ENCODE peak calls at places on chromosomes 11 and 22, in five cellular contexts. A is body of pancreas, D is K562, Q is esophagus squamous epithelium, V is transverse colon. C is an unnamed sample.

GRCh38 chr11:15158351-15159015 is 43.8 kb downstream of the INSC start:
- DNase-seq in A (no peak), D (no peak), Q (no peak), V (no peak), C (peak)

GRCh38 chr22:29375436-29376076 is 12.8 kb downstream of the AP1B1 start:
- DNase-seq in A (no peak), D (no peak), Q (no peak), V (no peak), C (no peak)

GRCh38 chr11:134358165-134358852 is 26.5 kb downstream of the GLB1L2 start:
- DNase-seq in A (no peak), D (no peak), Q (no peak), V (no peak), C (no peak)

GRCh38 chr11:118883368-118884071 is at the start of gene CXCR5:
- DNase-seq in A (no peak), D (no peak), Q (no peak), V (peak), C (no peak)

GRCh38 chr11:58394195-58394594 is 12.5 kb downstream of the OR5B3 start:
- DNase-seq in A (no peak), D (no peak), Q (no peak), V (no peak), C (peak)

GRCh38 chr22:27892064-27892463 is 27.0 kb downstream of the PITPNB start:
- DNase-seq in A (no peak), D (no peak), Q (no peak), V (no peak), C (no peak)

GRCh38 chr11:1881442-1882264 is 10.0 kb downstream of the PRR33 start:
- DNase-seq in A (no peak), D (no peak), Q (no peak), V (no peak), C (no peak)

GRCh38 chr11:57180964-57181363 is 789 bp upstream of the LRRC55 start:
- DNase-seq in A (no peak), D (no peak), Q (no peak), V (no peak), C (no peak)

GRCh38 chr11:16777576-16777975 is 39.1 kb downstream of the C11orf58 start:
- DNase-seq in A (no peak), D (no peak), Q (no peak), V (no peak), C (no peak)

GRCh38 chr11:9074338-9075029 is 16.9 kb downstream of the SCUBE2 start:
- DNase-seq in A (no peak), D (no peak), Q (no peak), V (no peak), C (no peak)

GRCh38 chr22:43497956-43498855 is 86.4 kb downstream of the MPPED1 start:
- DNase-seq in A (no peak), D (no peak), Q (no peak), V (no peak), C (no peak)

GRCh38 chr22:27192135-27192900 is 534.9 kb downstream of the MIAT start:
- DNase-seq in A (no peak), D (no peak), Q (no peak), V (no peak), C (no peak)

GRCh38 chr22:21674611-21675010 is 8.8 kb downstream of the PPIL2 start:
- DNase-seq in A (no peak), D (no peak), Q (no peak), V (no peak), C (no peak)

GRCh38 chr22:27019827-27020226 is 362.4 kb downstream of the MIAT start:
- DNase-seq in A (no peak), D (no peak), Q (no peak), V (no peak), C (no peak)

GRCh38 chr22:35839811-35840739 is 122.4 kb downstream of the APOL5 start:
- DNase-seq in A (peak), D (peak), Q (peak), V (peak), C (peak)

GRCh38 chr11:15893080-15893492 is 463.3 kb downstream of the SOX6 start:
- DNase-seq in A (no peak), D (no peak), Q (no peak), V (no peak), C (no peak)

GRCh38 chr11:10540546-10540914 is 457 bp downstream of the RNF141 start:
- DNase-seq in A (peak), D (no peak), Q (no peak), V (no peak), C (no peak)

GRCh38 chr11:87134524-87135106 is 96.9 kb downstream of the TMEM135 start:
- DNase-seq in A (no peak), D (no peak), Q (no peak), V (no peak), C (no peak)

GRCh38 chr22:42313204-42313603 is 42.8 kb upstream of the TCF20 start:
- DNase-seq in A (no peak), D (no peak), Q (no peak), V (no peak), C (no peak)

DNA sequence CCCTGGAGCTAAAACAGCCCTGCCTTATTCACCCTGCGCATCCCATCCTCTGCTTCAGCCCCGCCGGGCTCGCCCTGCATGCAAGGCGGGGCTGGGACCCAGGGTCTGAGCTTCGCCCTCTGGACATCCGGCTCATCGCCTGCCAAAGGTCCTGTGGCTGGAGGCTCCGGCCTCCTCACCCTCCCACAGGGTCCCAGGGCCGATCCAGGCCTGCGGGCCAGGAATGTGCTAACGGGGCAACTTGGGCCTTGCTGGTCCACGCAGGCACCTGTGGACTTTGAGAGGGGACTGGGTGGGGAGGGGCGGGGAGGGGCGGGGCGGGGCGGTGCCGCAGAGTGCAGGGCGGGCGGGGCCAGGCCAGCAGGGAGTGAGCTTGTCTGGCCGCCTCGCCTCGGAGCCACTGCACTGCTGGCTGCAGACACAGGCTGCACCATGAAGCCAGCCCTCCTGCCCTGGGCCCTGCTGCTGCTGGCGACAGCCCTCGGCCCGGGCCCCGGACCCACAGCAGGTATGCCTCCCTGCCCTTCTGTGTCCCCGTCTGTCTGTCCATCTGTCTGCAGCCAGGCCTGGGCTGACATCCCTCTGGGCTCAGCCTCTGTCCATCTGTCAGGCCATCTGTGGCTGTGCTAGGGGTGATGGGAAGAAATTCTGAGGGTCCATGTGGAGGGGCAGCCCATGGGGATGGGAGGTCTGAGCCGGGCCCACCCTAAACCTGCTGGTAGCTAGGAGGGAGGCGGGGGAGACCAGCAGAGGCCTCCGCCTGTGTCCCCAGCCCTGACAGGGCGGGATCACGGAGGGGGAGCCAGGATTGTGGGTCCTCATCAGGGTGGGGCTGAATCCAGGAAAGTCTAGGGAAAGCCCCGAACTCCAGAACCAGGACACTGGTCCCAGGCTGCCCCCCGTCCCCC is at the start of gene SUSD2:
- DNase-seq in A (no peak), D (peak), Q (no peak), V (peak), C (no peak)
- TF ChIP-seq POLR2A in A (no peak), D (no peak), Q (no peak), V (no peak), C (no peak)

GRCh38 chr22:46149998-46150549 is at the start of gene PPARA:
- DNase-seq in A (peak), D (peak), Q (no peak), V (peak), C (peak)
- TF ChIP-seq POLR2A in A (peak), D (no peak), Q (no peak), V (peak), C (no peak)

DNA sequence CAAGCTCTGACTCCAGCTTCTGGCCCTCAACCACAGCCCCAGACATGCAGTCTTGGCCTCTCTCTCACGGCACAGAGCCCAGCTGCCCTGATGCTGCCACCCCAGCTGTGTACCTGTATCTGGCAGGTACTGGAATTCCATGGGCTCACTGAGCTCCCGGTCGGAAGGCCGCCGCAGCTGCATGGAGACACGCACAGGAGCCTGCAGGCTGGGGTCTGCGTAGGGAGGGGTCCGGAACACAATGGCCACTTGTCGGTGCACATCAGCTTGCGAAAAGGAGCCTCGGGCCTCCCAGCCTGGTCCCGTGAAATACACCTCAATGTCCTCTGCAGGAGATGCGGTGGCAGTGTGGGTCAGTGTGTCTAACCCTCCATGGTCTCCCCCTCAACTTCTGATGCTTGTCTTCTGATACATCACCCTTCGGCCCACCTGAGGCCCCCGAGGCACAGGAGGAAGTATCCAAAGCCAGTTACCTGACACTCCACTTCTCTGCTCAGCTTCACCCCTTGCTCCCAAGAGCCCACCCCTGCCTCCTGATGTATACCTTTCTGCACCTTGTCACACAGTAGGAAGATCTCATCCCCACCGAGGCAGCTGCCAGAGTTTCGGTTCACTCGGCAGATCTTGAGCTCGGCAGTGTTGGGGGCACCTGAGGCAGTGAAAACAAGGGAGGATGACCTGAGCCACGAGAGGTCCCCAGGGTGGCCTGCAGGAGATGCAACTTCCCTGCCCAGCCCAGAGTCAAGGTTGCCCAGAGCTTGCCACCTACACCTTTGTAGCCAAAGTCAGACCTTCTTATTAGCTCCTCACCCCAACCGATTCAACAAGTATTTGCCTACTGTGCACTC is 4.3 kb downstream of the RELA start:
- DNase-seq in A (no peak), D (no peak), Q (no peak), V (no peak), C (no peak)
- TF ChIP-seq POLR2A in A (no peak), D (no peak), Q (no peak), V (no peak), C (no peak)

DNA sequence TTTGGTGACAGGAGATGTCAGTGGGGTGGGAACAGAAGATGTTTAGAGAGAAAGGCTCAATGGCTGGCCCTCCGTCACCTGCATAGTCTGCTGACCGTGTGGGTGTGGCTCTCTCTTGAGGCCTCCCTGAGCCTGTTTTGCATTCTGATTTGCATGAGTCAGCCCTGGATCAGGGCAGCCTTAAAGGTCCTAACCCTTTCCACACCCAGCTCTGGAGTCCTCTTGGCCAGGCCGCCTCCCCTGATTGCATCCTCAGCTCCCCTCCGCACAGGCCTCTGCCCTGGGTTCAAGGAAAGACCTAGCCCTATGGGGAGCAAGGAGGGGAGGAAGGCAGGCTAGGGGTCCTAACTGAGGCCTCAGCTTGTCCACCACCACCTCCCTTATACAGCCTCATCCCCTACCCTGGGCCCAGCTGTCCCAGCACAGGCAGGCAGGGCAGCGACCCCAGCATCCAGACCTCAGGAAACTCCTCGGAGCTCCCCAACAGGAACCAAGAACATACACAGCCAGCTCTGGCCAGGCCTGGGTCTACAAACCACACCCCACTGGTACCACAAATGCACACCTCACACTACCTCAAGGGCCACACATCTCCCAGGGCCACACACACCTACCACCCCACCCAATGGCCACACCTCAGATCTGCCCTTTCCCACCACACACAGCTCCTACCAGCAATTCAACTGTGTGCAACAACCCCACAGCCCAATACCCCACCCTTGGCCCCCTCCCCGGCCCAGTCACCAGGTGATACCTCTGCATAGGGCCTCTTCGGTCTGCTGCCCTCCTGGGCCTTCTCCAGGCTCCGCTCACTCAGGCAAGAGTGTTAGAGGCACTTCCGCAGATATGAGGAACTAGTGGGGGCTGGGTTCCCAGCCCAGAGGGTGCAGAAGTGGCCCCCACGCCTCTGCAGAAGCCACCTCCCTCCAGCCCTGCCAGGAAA is 13.7 kb downstream of the ARAP1 start:
- DNase-seq in A (no peak), D (peak), Q (peak), V (no peak), C (peak)
- TF ChIP-seq POLR2A in A (peak), D (no peak), Q (no peak), V (peak), C (no peak)

GRCh38 chr11:78224506-78224905 is 35.8 kb downstream of the USP35 start:
- DNase-seq in A (no peak), D (no peak), Q (no peak), V (no peak), C (no peak)
- TF ChIP-seq POLR2A in A (no peak), D (no peak), Q (no peak), V (no peak), C (no peak)